ENCODE peak calls at places on chromosomes 5 and 9, in six cellular contexts. One of them, this sample, is unnamed.

GRCh38 chr9:127493592-127494303 is 42.4 kb downstream of the LRSAM1 start:
- DNase-seq in mesenchymal stem cell: no peak
- DNase-seq in H1: no peak
- DNase-seq in IMR-90: no peak
- DNase-seq in neuronal stem cell: no peak
- DNase-seq in H9: no peak
- DNase-seq in this sample: no peak

GRCh38 chr5:180795771-180796313 is 6.8 kb downstream of the MGAT1 start:
- DNase-seq in mesenchymal stem cell: no peak
- DNase-seq in H1: no peak
- DNase-seq in IMR-90: no peak
- DNase-seq in neuronal stem cell: no peak
- DNase-seq in H9: no peak
- DNase-seq in this sample: no peak

GRCh38 chr5:100424787-100425186 is 110.4 kb upstream of the FAM174A start:
- DNase-seq in mesenchymal stem cell: peak
- DNase-seq in H1: no peak
- DNase-seq in IMR-90: no peak
- DNase-seq in neuronal stem cell: no peak
- DNase-seq in H9: no peak
- DNase-seq in this sample: no peak

GRCh38 chr5:51382759-51383493 is at the start of gene ISL1:
- DNase-seq in mesenchymal stem cell: peak
- DNase-seq in H1: no peak
- DNase-seq in IMR-90: peak
- DNase-seq in neuronal stem cell: peak
- DNase-seq in H9: peak
- DNase-seq in this sample: peak

GRCh38 chr9:136373300-136374182 is at the start of gene CARD9:
- DNase-seq in mesenchymal stem cell: no peak
- DNase-seq in H1: no peak
- DNase-seq in IMR-90: no peak
- DNase-seq in neuronal stem cell: no peak
- DNase-seq in H9: no peak
- DNase-seq in this sample: peak

GRCh38 chr9:129682381-129682780 is 16.9 kb downstream of the PRRX2 start:
- DNase-seq in mesenchymal stem cell: no peak
- DNase-seq in H1: no peak
- DNase-seq in IMR-90: no peak
- DNase-seq in neuronal stem cell: no peak
- DNase-seq in H9: no peak
- DNase-seq in this sample: no peak

GRCh38 chr9:69933445-69933844 is 110.2 kb upstream of the MAMDC2 start:
- DNase-seq in mesenchymal stem cell: peak
- DNase-seq in H1: no peak
- DNase-seq in IMR-90: no peak
- DNase-seq in neuronal stem cell: no peak
- DNase-seq in H9: no peak
- DNase-seq in this sample: no peak

GRCh38 chr9:128115187-128116103 is 12.1 kb downstream of the PTGES2 start:
- DNase-seq in mesenchymal stem cell: no peak
- DNase-seq in H1: no peak
- DNase-seq in IMR-90: no peak
- DNase-seq in neuronal stem cell: no peak
- DNase-seq in H9: no peak
- DNase-seq in this sample: peak

GRCh38 chr5:60339691-60340191 is 360.2 kb downstream of the DEPDC1B start:
- DNase-seq in mesenchymal stem cell: no peak
- DNase-seq in H1: no peak
- DNase-seq in IMR-90: no peak
- DNase-seq in neuronal stem cell: no peak
- DNase-seq in H9: no peak
- DNase-seq in this sample: no peak

GRCh38 chr9:29144476-29144875 is 1571.2 kb upstream of the C9orf72 start:
- DNase-seq in mesenchymal stem cell: peak
- DNase-seq in H1: no peak
- DNase-seq in IMR-90: no peak
- DNase-seq in neuronal stem cell: no peak
- DNase-seq in H9: no peak
- DNase-seq in this sample: no peak

GRCh38 chr5:98816574-98817222 is 43.2 kb downstream of the RGMB start:
- DNase-seq in mesenchymal stem cell: no peak
- DNase-seq in H1: no peak
- DNase-seq in IMR-90: no peak
- DNase-seq in neuronal stem cell: no peak
- DNase-seq in H9: no peak
- DNase-seq in this sample: no peak

GRCh38 chr5:9829621-9830020 is 199.5 kb upstream of the TAS2R1 start:
- DNase-seq in mesenchymal stem cell: no peak
- DNase-seq in H1: no peak
- DNase-seq in IMR-90: no peak
- DNase-seq in neuronal stem cell: no peak
- DNase-seq in H9: no peak
- DNase-seq in this sample: peak

GRCh38 chr9:124258765-124259272 is 1.1 kb downstream of the NEK6 start:
- DNase-seq in mesenchymal stem cell: peak
- DNase-seq in H1: no peak
- DNase-seq in IMR-90: no peak
- DNase-seq in neuronal stem cell: no peak
- DNase-seq in H9: peak
- DNase-seq in this sample: no peak

GRCh38 chr5:36273809-36274526 is 27.7 kb downstream of the RANBP3L start:
- DNase-seq in mesenchymal stem cell: no peak
- DNase-seq in H1: no peak
- DNase-seq in IMR-90: no peak
- DNase-seq in neuronal stem cell: no peak
- DNase-seq in H9: no peak
- DNase-seq in this sample: no peak

GRCh38 chr5:69270827-69271226 is 36.1 kb downstream of the CDK7 start:
- DNase-seq in mesenchymal stem cell: no peak
- DNase-seq in H1: no peak
- DNase-seq in IMR-90: no peak
- DNase-seq in neuronal stem cell: no peak
- DNase-seq in H9: no peak
- DNase-seq in this sample: no peak

GRCh38 chr5:69279517-69279916 is 44.8 kb downstream of the CDK7 start:
- DNase-seq in mesenchymal stem cell: no peak
- DNase-seq in H1: no peak
- DNase-seq in IMR-90: no peak
- DNase-seq in neuronal stem cell: no peak
- DNase-seq in H9: no peak
- DNase-seq in this sample: no peak

GRCh38 chr5:69276422-69277174 is 41.9 kb downstream of the CDK7 start:
- DNase-seq in mesenchymal stem cell: peak
- DNase-seq in H1: no peak
- DNase-seq in IMR-90: peak
- DNase-seq in neuronal stem cell: no peak
- DNase-seq in H9: no peak
- DNase-seq in this sample: peak

GRCh38 chr5:69271376-69271775 is 36.7 kb downstream of the CDK7 start:
- DNase-seq in mesenchymal stem cell: peak
- DNase-seq in H1: no peak
- DNase-seq in IMR-90: peak
- DNase-seq in neuronal stem cell: no peak
- DNase-seq in H9: no peak
- DNase-seq in this sample: no peak

GRCh38 chr5:69275563-69275962 is 40.9 kb downstream of the CDK7 start:
- DNase-seq in mesenchymal stem cell: no peak
- DNase-seq in H1: no peak
- DNase-seq in IMR-90: no peak
- DNase-seq in neuronal stem cell: no peak
- DNase-seq in H9: no peak
- DNase-seq in this sample: no peak
- H3K14ac ChIP-seq in mesenchymal stem cell: no peak
- H3K14ac ChIP-seq in H1: no peak
- H3K14ac ChIP-seq in IMR-90: no peak
- H3K14ac ChIP-seq in neuronal stem cell: no peak
- H3K14ac ChIP-seq in H9: no peak
- H3K14ac ChIP-seq in this sample: no peak

GRCh38 chr9:96027271-96028131 is 152.0 kb downstream of the ERCC6L2 start:
- DNase-seq in mesenchymal stem cell: no peak
- DNase-seq in H1: no peak
- DNase-seq in IMR-90: no peak
- DNase-seq in neuronal stem cell: no peak
- DNase-seq in H9: peak
- DNase-seq in this sample: no peak
- H3K18ac ChIP-seq in mesenchymal stem cell: peak
- H3K18ac ChIP-seq in H1: no peak
- H3K18ac ChIP-seq in IMR-90: no peak
- H3K18ac ChIP-seq in neuronal stem cell: peak
- H3K18ac ChIP-seq in H9: no peak
- H3K18ac ChIP-seq in this sample: peak

GRCh38 chr9:111483419-111483861 is 743 bp downstream of the ECPAS start:
- DNase-seq in mesenchymal stem cell: no peak
- DNase-seq in H1: no peak
- DNase-seq in IMR-90: no peak
- DNase-seq in neuronal stem cell: peak
- DNase-seq in H9: no peak
- DNase-seq in this sample: no peak
- H4K8ac ChIP-seq in mesenchymal stem cell: peak
- H4K8ac ChIP-seq in H1: peak
- H4K8ac ChIP-seq in IMR-90: no peak
- H4K8ac ChIP-seq in neuronal stem cell: no peak
- H4K8ac ChIP-seq in H9: no peak
- H4K8ac ChIP-seq in this sample: peak

GRCh38 chr5:74030821-74031220 is 404.8 kb downstream of the ARHGEF28 start:
- DNase-seq in mesenchymal stem cell: no peak
- DNase-seq in H1: no peak
- DNase-seq in IMR-90: no peak
- DNase-seq in neuronal stem cell: no peak
- DNase-seq in H9: no peak
- DNase-seq in this sample: no peak

GRCh38 chr5:74030371-74030770 is 404.4 kb downstream of the ARHGEF28 start:
- DNase-seq in mesenchymal stem cell: no peak
- DNase-seq in H1: no peak
- DNase-seq in IMR-90: no peak
- DNase-seq in neuronal stem cell: no peak
- DNase-seq in H9: no peak
- DNase-seq in this sample: no peak

GRCh38 chr5:74028406-74028805 is 402.4 kb downstream of the ARHGEF28 start:
- DNase-seq in mesenchymal stem cell: no peak
- DNase-seq in H1: no peak
- DNase-seq in IMR-90: peak
- DNase-seq in neuronal stem cell: no peak
- DNase-seq in H9: no peak
- DNase-seq in this sample: peak

GRCh38 chr5:74027732-74028338 is 401.8 kb downstream of the ARHGEF28 start:
- DNase-seq in mesenchymal stem cell: no peak
- DNase-seq in H1: no peak
- DNase-seq in IMR-90: no peak
- DNase-seq in neuronal stem cell: no peak
- DNase-seq in H9: no peak
- DNase-seq in this sample: peak

DNA sequence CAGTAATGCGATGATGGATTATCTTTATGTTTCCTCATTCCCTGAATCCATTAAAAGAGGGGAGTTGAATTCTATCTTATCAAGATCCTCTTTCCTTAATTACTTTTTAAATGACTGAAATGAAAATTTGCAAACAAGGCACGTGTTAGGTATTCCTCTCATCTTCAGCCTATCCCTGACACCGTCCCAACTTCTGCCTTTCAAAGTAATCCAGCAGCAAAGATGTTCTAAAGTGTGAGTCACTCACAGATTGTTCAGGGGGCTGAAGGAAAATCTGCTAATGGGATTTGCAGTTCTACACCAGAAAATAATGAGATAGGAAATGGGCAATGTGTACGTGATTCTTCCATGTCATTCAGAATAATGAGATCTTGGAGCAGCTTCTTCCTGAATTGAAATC is 403.0 kb downstream of the ARHGEF28 start:
- DNase-seq in mesenchymal stem cell: no peak
- DNase-seq in H1: no peak
- DNase-seq in IMR-90: no peak
- DNase-seq in neuronal stem cell: no peak
- DNase-seq in H9: no peak
- DNase-seq in this sample: no peak
- H3K14ac ChIP-seq in mesenchymal stem cell: no peak
- H3K14ac ChIP-seq in H1: no peak
- H3K14ac ChIP-seq in IMR-90: no peak
- H3K14ac ChIP-seq in neuronal stem cell: no peak
- H3K14ac ChIP-seq in H9: no peak
- H3K14ac ChIP-seq in this sample: no peak

GRCh38 chr9:36746415-36746814 is 173.7 kb downstream of the MELK start:
- DNase-seq in mesenchymal stem cell: no peak
- DNase-seq in H1: no peak
- DNase-seq in IMR-90: no peak
- DNase-seq in neuronal stem cell: no peak
- DNase-seq in H9: no peak
- DNase-seq in this sample: no peak
- H3K18ac ChIP-seq in mesenchymal stem cell: no peak
- H3K18ac ChIP-seq in H1: no peak
- H3K18ac ChIP-seq in IMR-90: no peak
- H3K18ac ChIP-seq in neuronal stem cell: no peak
- H3K18ac ChIP-seq in H9: no peak
- H3K18ac ChIP-seq in this sample: no peak

GRCh38 chr5:83000448-83000847 is 76.7 kb downstream of the TMEM167A start:
- DNase-seq in mesenchymal stem cell: peak
- DNase-seq in H1: no peak
- DNase-seq in IMR-90: peak
- DNase-seq in neuronal stem cell: no peak
- DNase-seq in H9: no peak
- DNase-seq in this sample: no peak
- H4K8ac ChIP-seq in mesenchymal stem cell: no peak
- H4K8ac ChIP-seq in H1: no peak
- H4K8ac ChIP-seq in IMR-90: no peak
- H4K8ac ChIP-seq in neuronal stem cell: no peak
- H4K8ac ChIP-seq in H9: no peak
- H4K8ac ChIP-seq in this sample: no peak

DNA sequence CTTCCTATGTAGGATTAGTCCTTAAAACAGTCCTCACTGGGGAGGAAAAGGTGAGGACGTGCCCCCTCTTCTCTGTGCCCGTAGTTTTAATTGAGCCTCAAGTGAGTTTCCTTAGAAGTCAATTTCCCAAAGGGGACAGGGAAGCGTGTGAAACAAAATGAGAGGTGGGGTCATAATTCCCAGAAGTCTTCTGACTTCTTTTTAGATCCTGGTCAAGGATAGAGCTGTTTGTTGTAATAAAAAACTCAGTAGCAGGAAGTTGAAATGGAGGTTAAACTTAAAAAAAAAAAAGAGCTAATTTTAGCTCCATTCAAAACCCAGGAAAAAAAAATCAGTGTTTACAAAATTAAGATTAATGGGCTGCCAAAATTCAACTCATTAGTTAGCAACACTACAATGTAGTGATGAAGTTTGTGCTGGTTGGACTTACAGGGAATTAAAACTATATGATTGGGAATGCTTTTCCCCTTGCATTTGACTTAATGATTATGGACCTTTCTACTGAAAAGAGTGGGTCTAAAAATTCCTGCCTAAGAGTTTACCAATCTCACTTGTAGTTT is 158.3 kb upstream of the MEF2C start:
- DNase-seq in mesenchymal stem cell: no peak
- DNase-seq in H1: no peak
- DNase-seq in IMR-90: no peak
- DNase-seq in neuronal stem cell: no peak
- DNase-seq in H9: no peak
- DNase-seq in this sample: no peak
- H3K14ac ChIP-seq in mesenchymal stem cell: no peak
- H3K14ac ChIP-seq in H1: no peak
- H3K14ac ChIP-seq in IMR-90: no peak
- H3K14ac ChIP-seq in neuronal stem cell: no peak
- H3K14ac ChIP-seq in H9: no peak
- H3K14ac ChIP-seq in this sample: no peak

GRCh38 chr9:33167084-33167948 is at the start of gene B4GALT1:
- DNase-seq in mesenchymal stem cell: peak
- DNase-seq in H1: peak
- DNase-seq in IMR-90: peak
- DNase-seq in neuronal stem cell: peak
- DNase-seq in H9: peak
- DNase-seq in this sample: peak
- H3K18ac ChIP-seq in mesenchymal stem cell: peak
- H3K18ac ChIP-seq in H1: peak
- H3K18ac ChIP-seq in IMR-90: peak
- H3K18ac ChIP-seq in neuronal stem cell: peak
- H3K18ac ChIP-seq in H9: peak
- H3K18ac ChIP-seq in this sample: peak

This sample was measured in trophoblast cell.